ENCODE peak calls at places on chromosomes 16 and 17, in ten cellular contexts. D, R, E, Y, O, Q, V, I, J and H are unnamed samples.

GRCh38 chr17:81899514-81900166 is 2.4 kb upstream of the NPB start:
- DNase-seq in V (no peak), O (no peak), Q (no peak), D (no peak), R (no peak), I (no peak), E (no peak), J (no peak), Y (no peak), H (no peak)

GRCh38 chr16:83348991-83349390 is 458.8 kb upstream of the HSBP1 start:
- DNase-seq in Q (no peak), I (no peak), O (no peak), E (no peak), Y (no peak), R (no peak), V (no peak), D (no peak), J (no peak), H (no peak)

GRCh38 chr17:49482144-49482817 is 12.8 kb upstream of the NGFR start:
- DNase-seq in I (peak; percentile 35), R (no peak), Q (no peak), J (peak; percentile 30), Y (no peak), E (no peak), D (no peak), V (no peak), O (no peak), H (no peak)

GRCh38 chr17:1490643-1491405 is 1.7 kb downstream of the MYO1C start:
- DNase-seq in Q (no peak), D (peak; percentile 4), Y (peak; percentile 94), J (peak; percentile 41), I (no peak), E (peak; percentile 26), V (peak; percentile 79), O (no peak), R (peak; percentile 85), H (no peak)

GRCh38 chr16:83136924-83137323 is 510.2 kb downstream of the CDH13 start:
- DNase-seq in V (no peak), D (no peak), R (no peak), E (no peak), O (no peak), Q (no peak), J (no peak), Y (no peak), I (no peak), H (no peak)

GRCh38 chr17:47978324-47978723 is 7.4 kb downstream of the CDK5RAP3 start:
- DNase-seq in V (peak; percentile 42), Q (peak; percentile 54), R (peak; percentile 64), I (peak; percentile 50), D (peak; percentile 73), Y (peak; percentile 69), J (peak; percentile 31), O (no peak), E (peak; percentile 9), H (peak; percentile 22)

GRCh38 chr16:11248133-11248532 is 7.9 kb downstream of the SOCS1 start:
- DNase-seq in J (no peak), V (no peak), Y (no peak), D (no peak), E (no peak), I (no peak), Q (no peak), O (no peak), R (no peak), H (no peak)

GRCh38 chr16:77951788-77952187 is 70.6 kb upstream of the CLEC3A start:
- DNase-seq in J (peak; percentile 14), O (no peak), Q (no peak), V (no peak), D (no peak), R (no peak), Y (peak; percentile 10), I (peak; percentile 13), E (no peak), H (no peak)

GRCh38 chr16:17304124-17304813 is 166.5 kb downstream of the XYLT1 start:
- DNase-seq in I (no peak), O (no peak), V (no peak), Y (no peak), J (no peak), D (no peak), Q (no peak), R (no peak), E (no peak), H (no peak)

GRCh38 chr16:75238853-75239371 is 12.5 kb downstream of the BCAR1 start:
- DNase-seq in D (no peak), E (no peak), Q (no peak), J (no peak), I (no peak), R (no peak), V (peak; percentile 20), Y (no peak), O (no peak), H (no peak)

GRCh38 chr17:33292981-33293867 is at the start of gene ASIC2:
- DNase-seq in Y (no peak), R (peak; percentile 63), O (no peak), J (peak; percentile 75), Q (no peak), I (peak; percentile 11), D (no peak), V (no peak), E (no peak), H (no peak)

GRCh38 chr17:32931686-32932085 is 3.7 kb downstream of the TMEM98 start:
- DNase-seq in R (no peak), Q (no peak), Y (no peak), V (no peak), E (no peak), J (no peak), I (peak; percentile 55), O (no peak), D (no peak), H (no peak)

GRCh38 chr17:63358111-63358839 is 87.8 kb downstream of the CYB561 start:
- DNase-seq in Q (no peak), Y (no peak), I (peak; percentile 93), O (peak; percentile 75), V (no peak), D (no peak), E (no peak), J (peak; percentile 86), R (no peak), H (peak; percentile 68)

GRCh38 chr17:54967621-54968258 is 714 bp downstream of the COX11 start:
- DNase-seq in R (peak; percentile 34), I (peak; percentile 55), E (no peak), J (peak; percentile 72), V (no peak), Y (no peak), Q (no peak), O (no peak), D (no peak), H (no peak)

GRCh38 chr16:47143677-47144558 is at the start of gene NETO2:
- DNase-seq in R (peak; percentile 77), O (no peak), Y (peak; percentile 60), E (peak; percentile 21), I (peak; percentile 66), Q (peak; percentile 25), J (peak; percentile 59), D (peak; percentile 47), V (peak; percentile 48), H (no peak)